ENCODE peak calls at places on chromosome 17, in six cellular contexts. I, Q, F, T, W and L are unnamed samples.

GRCh38 chr17:58956997-58957724 is 149.5 kb downstream of the TRIM37 start:
- DNase-seq in I (no peak), Q (no peak), W (peak), F (no peak), T (no peak), L (no peak)

GRCh38 chr17:48261297-48261880 is 153.8 kb downstream of the SNX11 start:
- DNase-seq in W (no peak), I (no peak), T (no peak), F (peak), Q (peak), L (no peak)

GRCh38 chr17:20562587-20562986 is 16.9 kb upstream of the CDRT15L2 start:
- DNase-seq in T (no peak), F (no peak), I (no peak), W (no peak), Q (no peak), L (no peak)

GRCh38 chr17:39306509-39307212 is 80.9 kb upstream of the STAC2 start:
- DNase-seq in W (no peak), F (no peak), Q (no peak), T (no peak), I (no peak), L (no peak)

GRCh38 chr17:42679001-42679491 is 2.3 kb upstream of the PLEKHH3 start:
- DNase-seq in T (no peak), F (peak), W (no peak), I (no peak), Q (peak), L (peak)

GRCh38 chr17:35789044-35789443 is 6.4 kb downstream of the MMP28 start:
- DNase-seq in I (no peak), F (no peak), T (no peak), W (no peak), Q (no peak), L (no peak)

GRCh38 chr17:61002316-61002736 is 324.7 kb downstream of the BCAS3 start:
- DNase-seq in I (no peak), W (no peak), T (no peak), Q (peak), F (peak), L (no peak)

GRCh38 chr17:78088529-78088928 is 40.0 kb downstream of the TMC6 start:
- DNase-seq in F (no peak), W (no peak), T (no peak), Q (no peak), I (no peak), L (no peak)

GRCh38 chr17:7668482-7668881 is 17.8 kb downstream of the ATP1B2 start:
- DNase-seq in W (no peak), F (no peak), T (no peak), I (no peak), Q (no peak), L (no peak)

GRCh38 chr17:42050360-42051012 is at the start of gene C17orf113:
- DNase-seq in T (peak), I (peak), F (no peak), Q (peak), W (no peak), L (peak)

GRCh38 chr17:81821603-81822311 is 11.3 kb downstream of the MCRIP1 start:
- DNase-seq in F (peak), T (no peak), Q (peak), I (no peak), W (peak), L (no peak)

GRCh38 chr17:5840811-5841446 is 229.2 kb upstream of the WSCD1 start:
- DNase-seq in T (peak), Q (peak), F (no peak), W (no peak), I (no peak), L (no peak)

GRCh38 chr17:6205525-6205924 is 135.3 kb downstream of the WSCD1 start:
- DNase-seq in I (no peak), W (no peak), T (no peak), F (no peak), Q (no peak), L (no peak)

GRCh38 chr17:34203018-34203646 is 52.0 kb upstream of the CCL2 start:
- DNase-seq in W (no peak), I (no peak), T (no peak), Q (no peak), F (no peak), L (no peak)

GRCh38 chr17:35082073-35082657 is 18.7 kb upstream of the RFFL start:
- DNase-seq in W (no peak), T (no peak), Q (no peak), I (no peak), F (peak), L (no peak)

GRCh38 chr17:71084219-71084618 is 914.9 kb downstream of the KCNJ2 start:
- DNase-seq in I (no peak), W (no peak), F (no peak), T (no peak), Q (peak), L (no peak)